ENCODE peak calls at places on chromosome 13, in nine cellular contexts. R, O, S, A, E, L, C, J and U are unnamed samples. For H3K36me3, the result is how much of the 10 kb centered on the place peaks cover.

GRCh38 chr13:50189450-50189849 is 174.2 kb downstream of the KCNRG start:
- DNase-seq in R (no peak), A (no peak), O (no peak), L (no peak), C (no peak), J (no peak), E (no peak), S (no peak), U (no peak)

GRCh38 chr13:78608254-78608704 is 4.9 kb upstream of the POU4F1 start:
- DNase-seq in A (no peak), E (no peak), L (no peak), O (no peak), C (no peak), S (no peak), R (no peak), J (no peak), U (no peak)

GRCh38 chr13:59963827-59964226 is 199.9 kb downstream of the DIAPH3 start:
- DNase-seq in R (no peak), L (no peak), S (no peak), J (no peak), E (no peak), A (no peak), C (no peak), O (no peak), U (no peak)

GRCh38 chr13:42574011-42574410 is at the start of gene TNFSF11:
- DNase-seq in J (no peak), L (no peak), C (no peak), O (no peak), S (no peak), E (no peak), R (no peak), A (no peak), U (no peak)

GRCh38 chr13:97005631-97006262 is 11.5 kb upstream of the OXGR1 start:
- DNase-seq in S (no peak), L (no peak), A (peak), J (no peak), C (no peak), E (no peak), R (no peak), O (no peak), U (no peak)

GRCh38 chr13:114320065-114320464 is 5.8 kb downstream of the CHAMP1 start:
- DNase-seq in A (no peak), C (no peak), E (no peak), S (no peak), R (no peak), O (no peak), J (no peak), L (no peak), U (no peak)

GRCh38 chr13:30869491-30869890 is 36.6 kb upstream of the MEDAG start:
- DNase-seq in E (no peak), R (no peak), A (peak), O (no peak), C (no peak), J (no peak), S (peak), L (no peak), U (no peak)

GRCh38 chr13:41670873-41671443 is 213.6 kb downstream of the RGCC start:
- DNase-seq in R (no peak), C (no peak), S (no peak), L (no peak), O (no peak), J (no peak), A (no peak), E (no peak), U (no peak)

GRCh38 chr13:110431425-110431824 is 124.3 kb downstream of the COL4A2 start:
- DNase-seq in L (no peak), S (no peak), O (no peak), E (no peak), C (no peak), R (no peak), A (no peak), J (no peak), U (no peak)
- H3K36me3 ChIP-seq in L (under half), S (under half), O (under half), E (half or more), C (under half), R (under half), A (half or more), J (under half), U (under half)

DNA sequence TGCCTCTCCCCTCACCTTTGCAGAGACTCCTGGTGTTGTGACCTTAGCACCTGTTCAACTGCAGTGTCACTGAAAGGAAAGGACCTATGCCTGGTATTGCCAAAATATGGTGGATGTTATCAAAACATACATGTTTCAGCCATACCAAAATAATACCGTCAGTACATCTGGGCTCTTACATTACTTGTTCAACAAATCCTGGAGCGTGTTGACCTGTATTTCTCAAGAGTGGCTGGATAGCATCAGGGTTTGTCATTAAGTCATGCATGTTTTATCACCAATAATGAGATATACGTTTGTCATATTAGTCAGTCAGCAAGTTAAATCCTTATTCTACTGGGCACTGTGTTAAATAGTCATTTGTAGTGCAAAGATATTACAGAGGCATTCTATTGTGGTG is 290.8 kb downstream of the SHISA2 start:
- DNase-seq in J (no peak), E (no peak), O (no peak), L (no peak), A (no peak), C (no peak), S (no peak), R (no peak), U (no peak)
- TF ChIP-seq POLR2A in J (no peak), E (no peak), O (no peak), L (no peak), A (no peak), C (no peak), S (no peak), R (no peak), U (no peak)

DNA sequence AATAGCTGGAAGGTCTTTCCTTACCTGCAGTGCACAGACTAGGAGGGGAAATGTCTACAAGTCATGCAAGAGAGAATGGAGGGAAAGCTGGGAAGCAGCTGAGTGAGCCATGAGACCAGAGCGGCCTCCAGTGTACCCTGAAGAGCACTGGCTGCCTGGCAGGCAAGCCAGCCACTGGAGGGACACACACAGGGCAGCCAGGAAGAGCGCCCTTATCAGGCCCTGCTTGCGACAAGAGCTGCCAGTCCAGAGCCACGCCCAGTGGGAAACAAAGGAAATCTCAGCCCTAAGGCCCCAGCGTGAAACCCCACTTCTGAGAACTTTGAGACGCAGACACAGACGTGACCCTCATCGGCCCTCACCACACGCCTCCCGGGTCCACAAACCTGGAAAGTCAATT is 105.0 kb downstream of the STK24 start:
- DNase-seq in A (no peak), L (no peak), E (peak), S (no peak), C (no peak), O (no peak), R (peak), J (no peak), U (no peak)
- H3K36me3 ChIP-seq in A (under half), L (under half), E (half or more), S (under half), C (under half), O (half or more), R (half or more), J (under half), U (under half)

DNA sequence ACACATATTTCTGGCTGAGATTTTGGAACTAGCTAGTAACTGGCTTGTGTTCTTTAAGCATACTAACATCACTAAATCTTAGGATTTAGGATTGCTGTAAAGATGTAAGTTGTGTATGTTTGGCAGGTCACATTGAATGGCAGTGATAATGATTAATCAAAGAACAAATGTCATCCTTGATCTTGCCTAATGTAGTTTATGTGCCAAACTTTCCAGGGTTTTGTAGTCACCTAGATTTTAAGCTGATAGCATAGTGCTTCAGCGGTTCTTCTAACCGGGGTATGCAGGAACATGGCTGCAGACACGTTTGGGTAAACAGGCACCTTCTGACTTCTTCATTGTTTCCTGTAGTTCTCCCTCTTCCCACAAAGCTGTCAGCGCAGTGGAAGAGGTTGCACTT is 9.7 kb downstream of the CLN5 start:
- DNase-seq in S (no peak), O (no peak), J (no peak), L (no peak), A (no peak), C (no peak), E (no peak), R (no peak), U (no peak)
- TF ChIP-seq POLR2A in S (no peak), O (no peak), J (no peak), L (no peak), A (no peak), C (no peak), E (no peak), R (no peak), U (no peak)